ENCODE peak calls at places on chromosome 14, in seven cellular contexts. T is neuronal stem cell, C is IMR-90, K is H9, Y is mesendoderm, Z is H1, X is trophoblast cell. L is an unnamed sample.

GRCh38 chr14:64673748-64674147 is 30.5 kb upstream of the PLEKHG3 start:
- DNase-seq in Y (no peak), Z (no peak), T (no peak), X (no peak), C (no peak), K (no peak), L (no peak)

GRCh38 chr14:99609245-99610117 is 5.5 kb upstream of the CCDC85C start:
- DNase-seq in X (no peak), T (no peak), C (peak; percentile 33), Z (no peak), Y (no peak), K (no peak), L (no peak)

GRCh38 chr14:65134651-65135579 is 32.6 kb upstream of the MAX start:
- DNase-seq in Y (no peak), X (no peak), T (no peak), K (no peak), C (no peak), Z (no peak), L (no peak)

GRCh38 chr14:68520637-68521556 is 272.0 kb downstream of the ZFP36L1 start:
- DNase-seq in X (peak; percentile 95), Z (no peak), Y (peak; percentile 93), T (no peak), C (no peak), K (peak; percentile 78), L (no peak)

GRCh38 chr14:61753631-61754030 is 8.6 kb upstream of the SNAPC1 start:
- DNase-seq in T (no peak), Y (peak; percentile 25), X (no peak), C (peak; percentile 42), Z (no peak), K (no peak), L (peak; percentile 50)

GRCh38 chr14:92686763-92687427 is 61.5 kb downstream of the LGMN start:
- DNase-seq in C (peak; percentile 43), K (peak; percentile 93), Z (peak; percentile 99), T (peak; percentile 84), Y (peak; percentile 91), X (peak; percentile 75), L (peak; percentile 77)

GRCh38 chr14:52961060-52961639 is 10.3 kb upstream of the FERMT2 start:
- DNase-seq in K (peak; percentile 78), Y (peak; percentile 91), X (peak; percentile 70), C (peak; percentile 68), T (no peak), Z (peak; percentile 56), L (peak; percentile 70)

GRCh38 chr14:26286066-26286791 is 311.6 kb downstream of the NOVA1 start:
- DNase-seq in C (peak; percentile 13), T (no peak), Z (no peak), K (no peak), Y (no peak), X (no peak), L (peak; percentile 49)

GRCh38 chr14:78752789-78753188 is 582.6 kb downstream of the NRXN3 start:
- DNase-seq in Y (no peak), K (no peak), X (no peak), T (no peak), C (no peak), Z (no peak), L (no peak)

GRCh38 chr14:91202234-91202974 is 42.1 kb downstream of the GPR68 start:
- DNase-seq in Z (no peak), Y (no peak), C (no peak), K (no peak), T (peak; percentile 42), X (no peak), L (peak; percentile 72)

GRCh38 chr14:70045715-70046535 is 142.8 kb downstream of the SLC8A3 start:
- DNase-seq in K (peak; percentile 90), X (peak; percentile 56), T (peak; percentile 55), Y (peak; percentile 85), Z (peak; percentile 86), C (peak; percentile 48), L (peak; percentile 50)

GRCh38 chr14:83342590-83342989 is 1808.9 kb upstream of the SEL1L start:
- DNase-seq in Y (no peak), C (no peak), T (no peak), K (no peak), X (no peak), Z (no peak), L (no peak)

GRCh38 chr14:90384543-90384911 is 12.3 kb upstream of the CALM1 start:
- DNase-seq in T (no peak), Y (no peak), Z (no peak), K (no peak), X (no peak), C (peak; percentile 46), L (no peak)

GRCh38 chr14:100610511-100611217 is 23.4 kb upstream of the BEGAIN start:
- DNase-seq in K (peak; percentile 16), Y (no peak), Z (no peak), C (peak; percentile 36), T (no peak), X (no peak), L (no peak)

GRCh38 chr14:100609331-100609870 is 22.2 kb upstream of the BEGAIN start:
- DNase-seq in Z (no peak), X (no peak), K (peak; percentile 17), T (no peak), C (no peak), Y (no peak), L (no peak)

GRCh38 chr14:100609941-100610391 is 22.7 kb upstream of the BEGAIN start:
- DNase-seq in K (peak; percentile 24), T (no peak), Y (no peak), C (no peak), Z (no peak), X (no peak), L (no peak)

GRCh38 chr14:100612879-100613455 is 25.8 kb upstream of the BEGAIN start:
- DNase-seq in T (no peak), C (no peak), Y (no peak), Z (no peak), X (no peak), K (no peak), L (no peak)

GRCh38 chr14:100611811-100612480 is 24.7 kb upstream of the BEGAIN start:
- DNase-seq in Z (no peak), X (no peak), K (no peak), C (no peak), Y (no peak), T (no peak), L (no peak)
- H2AK5ac ChIP-seq in Z (no peak overlapping the region), X (no peak overlapping the region), K (no peak overlapping the region), C (no peak overlapping the region), Y (no peak overlapping the region), T (no peak overlapping the region), L (no peak overlapping the region)

DNA sequence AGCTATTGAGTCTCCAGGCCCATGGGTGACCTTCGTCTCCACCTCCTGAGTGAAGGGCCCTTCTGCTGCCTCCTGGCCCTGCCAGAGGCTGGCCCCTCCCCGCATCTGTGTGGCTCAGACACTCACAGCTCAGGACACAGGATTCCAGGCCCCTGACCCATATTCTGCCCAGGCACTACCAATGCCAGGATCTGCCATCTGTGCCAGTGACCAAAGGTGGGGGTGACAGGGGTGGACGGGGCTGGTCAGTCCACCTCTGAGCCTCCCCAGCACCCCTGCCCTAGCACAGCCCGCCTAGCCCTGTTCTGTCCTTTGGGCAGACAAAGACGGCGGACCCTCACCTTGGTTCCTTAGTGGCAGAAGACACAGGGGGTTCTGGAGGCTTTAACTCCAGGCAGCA is 2.8 kb downstream of the ASB2 start:
- DNase-seq in C (no peak), Z (no peak), X (no peak), T (no peak), K (no peak), Y (no peak), L (no peak)
- H4K8ac ChIP-seq in C (no peak overlapping the region), Z (no peak overlapping the region), X (no peak overlapping the region), T (no peak overlapping the region), K (no peak overlapping the region), Y (no peak overlapping the region), L (no peak overlapping the region)

GRCh38 chr14:75301666-75302325 is 23.2 kb downstream of the FOS start:
- DNase-seq in X (peak; percentile 92), T (no peak), Y (no peak), K (no peak), C (no peak), Z (no peak), L (peak; percentile 76)
- H2AK5ac ChIP-seq in X (peak overlapping the region; percentile 98), T (no peak overlapping the region), Y (no peak overlapping the region), K (no peak overlapping the region), C (no peak overlapping the region), Z (no peak overlapping the region), L (no peak overlapping the region)

GRCh38 chr14:54715244-54715643 is 148.3 kb downstream of the SAMD4A start:
- DNase-seq in Z (no peak), K (no peak), Y (peak; percentile 44), X (no peak), C (peak; percentile 53), T (no peak), L (no peak)

GRCh38 chr14:54718046-54718445 is 151.1 kb downstream of the SAMD4A start:
- DNase-seq in K (no peak), X (no peak), Z (no peak), T (no peak), C (peak; percentile 81), Y (no peak), L (peak; percentile 95)

GRCh38 chr14:54722791-54723432 is 156.0 kb downstream of the SAMD4A start:
- DNase-seq in K (no peak), X (no peak), Y (peak; percentile 58), C (peak; percentile 36), T (peak; percentile 9), Z (no peak), L (no peak)

GRCh38 chr14:54715811-54716210 is 148.9 kb downstream of the SAMD4A start:
- DNase-seq in X (no peak), K (no peak), C (no peak), T (no peak), Y (no peak), Z (no peak), L (no peak)

DNA sequence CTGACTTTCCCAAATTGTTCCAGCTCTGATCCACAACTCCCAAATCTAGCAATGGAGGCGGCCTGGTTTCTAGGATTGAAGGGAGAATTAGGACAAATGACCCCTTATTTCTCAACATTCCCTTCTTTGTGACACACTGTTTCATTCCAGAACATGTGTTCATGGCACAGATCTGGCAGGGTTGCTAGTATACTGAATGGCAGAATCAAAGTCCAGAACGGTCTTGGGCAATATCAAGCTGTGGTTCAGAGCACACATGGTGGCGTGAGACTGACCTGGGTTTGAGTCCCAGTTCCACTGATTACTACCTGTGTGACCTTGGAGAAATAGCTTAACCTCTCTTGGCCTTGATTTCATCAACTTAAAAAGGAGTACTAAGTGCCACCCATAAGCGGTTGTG is 152.5 kb downstream of the SAMD4A start:
- DNase-seq in C (no peak), Y (no peak), T (no peak), X (no peak), Z (no peak), K (no peak), L (no peak)
- H4K8ac ChIP-seq in C (no peak overlapping the region), Y (no peak overlapping the region), T (no peak overlapping the region), X (no peak overlapping the region), Z (no peak overlapping the region), K (no peak overlapping the region), L (no peak overlapping the region)

GRCh38 chr14:23446291-23446851 is 10.9 kb upstream of the MYH7 start:
- DNase-seq in X (no peak), T (no peak), C (no peak), Z (no peak), Y (no peak), K (no peak), L (no peak)
- H2AK5ac ChIP-seq in X (no peak overlapping the region), T (peak overlapping the region; percentile 13), C (no peak overlapping the region), Z (no peak overlapping the region), Y (no peak overlapping the region), K (no peak overlapping the region), L (no peak overlapping the region)

GRCh38 chr14:46279776-46280175 is 371.8 kb downstream of the RPL10L start:
- DNase-seq in Y (no peak), C (no peak), K (no peak), Z (no peak), T (no peak), X (no peak), L (peak; percentile 5)
- H4K8ac ChIP-seq in Y (no peak overlapping the region), C (no peak overlapping the region), K (no peak overlapping the region), Z (no peak overlapping the region), T (no peak overlapping the region), X (no peak overlapping the region), L (no peak overlapping the region)